ENCODE peak calls at places on chromosome 21, in five cellular contexts. S is natural killer cell treated with Interleukin-12 subunit alpha and Interleukin-12 subunit beta and Interleukin-15 and Interleukin-18, amount 100 ng/mL, for 72 hours; J is fibroblast of gingiva; U is cardiac septum; Y is midbrain. E is an unnamed sample.

GRCh38 chr21:41141031-41141457 is 26.9 kb upstream of the BACE2 start:
- DNase-seq in S (no peak), J (no peak), U (no peak), Y (no peak), E (no peak)

GRCh38 chr21:16069713-16070112 is 339.9 kb downstream of the USP25 start:
- DNase-seq in S (no peak), J (no peak), U (no peak), Y (no peak), E (no peak)

GRCh38 chr21:39084073-39084472 is 99.2 kb downstream of the PSMG1 start:
- DNase-seq in S (no peak), J (no peak), U (no peak), Y (no peak), E (no peak)

GRCh38 chr21:17444828-17445227 is 68.0 kb upstream of the CXADR start:
- DNase-seq in S (no peak), J (no peak), U (no peak), Y (no peak), E (no peak)

GRCh38 chr21:31299291-31300147 is 44.5 kb downstream of the TIAM1 start:
- DNase-seq in S (no peak), J (no peak), U (no peak), Y (no peak), E (no peak)

GRCh38 chr21:45438391-45439145 is 33.6 kb downstream of the COL18A1 start:
- DNase-seq in S (no peak), J (no peak), U (no peak), Y (no peak), E (no peak)

GRCh38 chr21:46427516-46427915 is 31.2 kb upstream of the DIP2A start:
- DNase-seq in S (no peak), J (no peak), U (no peak), Y (no peak), E (no peak)

GRCh38 chr21:45374826-45375455 is 30.0 kb upstream of the COL18A1 start:
- DNase-seq in S (no peak), J (no peak), U (no peak), Y (no peak), E (no peak)

GRCh38 chr21:40846566-40847411 is at the start of gene DSCAM:
- DNase-seq in S (no peak), J (no peak), U (no peak), Y (peak; percentile 21), E (peak; percentile 60)

GRCh38 chr21:39142972-39143371 is 40.3 kb downstream of the PSMG1 start:
- DNase-seq in S (no peak), J (no peak), U (no peak), Y (no peak), E (no peak)

GRCh38 chr21:42042651-42043050 is 28.5 kb upstream of the UMODL1 start:
- DNase-seq in S (no peak), J (no peak), U (no peak), Y (no peak), E (no peak)

GRCh38 chr21:30426732-30427131 is 1.0 kb upstream of the KRTAP13-3 start:
- DNase-seq in S (no peak), J (no peak), U (no peak), Y (no peak), E (peak; percentile 25)

GRCh38 chr21:31777857-31778256 is 45.9 kb upstream of the SCAF4 start:
- DNase-seq in S (no peak), J (no peak), U (no peak), Y (no peak), E (no peak)

GRCh38 chr21:41065539-41065938 is 102.4 kb upstream of the BACE2 start:
- DNase-seq in S (no peak), J (no peak), U (no peak), Y (no peak), E (no peak)

GRCh38 chr21:45736705-45737484 is 93.4 kb downstream of the PCBP3 start:
- DNase-seq in S (no peak), J (no peak), U (no peak), Y (no peak), E (no peak)

GRCh38 chr21:44461438-44462089 is 6.3 kb downstream of the LRRC3 start:
- DNase-seq in S (no peak), J (no peak), U (no peak), Y (no peak), E (no peak)

GRCh38 chr21:43864806-43865470 is at the start of gene AGPAT3:
- DNase-seq in S (peak; percentile 62), J (no peak), U (peak; percentile 71), Y (peak; percentile 42), E (no peak)

GRCh38 chr21:42377211-42377950 is 11.0 kb upstream of the TFF1 start:
- DNase-seq in S (no peak), J (no peak), U (peak; percentile 39), Y (no peak), E (no peak)

GRCh38 chr21:41710823-41711160 is 56.1 kb downstream of the RIPK4 start:
- DNase-seq in S (no peak), J (no peak), U (no peak), Y (no peak), E (no peak)

GRCh38 chr21:46636550-46637289 is 1.2 kb downstream of the PRMT2 start:
- DNase-seq in S (no peak), J (no peak), U (no peak), Y (peak; percentile 3), E (no peak)

GRCh38 chr21:17491716-17492414 is 21.0 kb upstream of the CXADR start:
- DNase-seq in S (no peak), J (peak; percentile 93), U (no peak), Y (no peak), E (no peak)

E was measured in WTC11.